ENCODE peak calls at places on chromosomes 12 and 14, in seven cellular contexts. B, T, H, P, I, Z and R are unnamed samples.

GRCh38 chr14:68636597-68636996 is 156.3 kb downstream of the ZFP36L1 start:
- DNase-seq in B (no peak), T (no peak), H (no peak), P (no peak), I (no peak), Z (no peak), R (no peak)

GRCh38 chr12:20342111-20342510 is 26.2 kb upstream of the PDE3A start:
- DNase-seq in B (no peak), T (no peak), H (no peak), P (no peak), I (no peak), Z (peak), R (no peak)

GRCh38 chr14:54773171-54774006 is 129.2 kb downstream of the GCH1 start:
- DNase-seq in B (peak), T (peak), H (peak), P (peak), I (peak), Z (peak), R (peak)

GRCh38 chr12:46153267-46153872 is 115.5 kb downstream of the SLC38A1 start:
- DNase-seq in B (peak), T (peak), H (peak), P (no peak), I (no peak), Z (peak), R (no peak)

GRCh38 chr12:29425722-29426121 is 44.8 kb upstream of the ERGIC2 start:
- DNase-seq in B (no peak), T (peak), H (no peak), P (no peak), I (no peak), Z (no peak), R (no peak)

GRCh38 chr12:128969480-128970055 is 116.3 kb downstream of the GLT1D1 start:
- DNase-seq in B (peak), T (peak), H (peak), P (no peak), I (no peak), Z (peak), R (peak)

GRCh38 chr14:72883963-72884362 is 9.9 kb downstream of the DPF3 start:
- DNase-seq in B (no peak), T (peak), H (no peak), P (no peak), I (peak), Z (peak), R (peak)

GRCh38 chr12:25518512-25518911 is 34.6 kb downstream of the LMNTD1 start:
- DNase-seq in B (no peak), T (no peak), H (no peak), P (no peak), I (no peak), Z (peak), R (no peak)

GRCh38 chr14:93709249-93709648 is 79.0 kb downstream of the PRIMA1 start:
- DNase-seq in B (no peak), T (no peak), H (no peak), P (no peak), I (no peak), Z (no peak), R (no peak)

GRCh38 chr14:53929871-53930685 is 26.5 kb downstream of the BMP4 start:
- DNase-seq in B (peak), T (peak), H (no peak), P (peak), I (no peak), Z (no peak), R (peak)

GRCh38 chr12:5376591-5377207 is 55.2 kb upstream of the NTF3 start:
- DNase-seq in B (peak), T (peak), H (no peak), P (no peak), I (no peak), Z (no peak), R (no peak)

GRCh38 chr12:12909995-12910391 is 18.6 kb downstream of the GPRC5A start:
- DNase-seq in B (no peak), T (no peak), H (no peak), P (no peak), I (no peak), Z (peak), R (no peak)

GRCh38 chr12:77888611-77889010 is 57.9 kb downstream of the NAV3 start:
- DNase-seq in B (no peak), T (peak), H (no peak), P (no peak), I (no peak), Z (peak), R (no peak)

GRCh38 chr12:32257695-32258496 is 141.5 kb upstream of the FGD4 start:
- DNase-seq in B (no peak), T (no peak), H (no peak), P (no peak), I (no peak), Z (no peak), R (no peak)

GRCh38 chr12:95239216-95239615 is 21.6 kb downstream of the VEZT start:
- DNase-seq in B (no peak), T (no peak), H (no peak), P (no peak), I (no peak), Z (no peak), R (no peak)

GRCh38 chr14:21525571-21525970 is 575 bp downstream of the SALL2 start:
- DNase-seq in B (peak), T (no peak), H (peak), P (no peak), I (no peak), Z (peak), R (peak)

GRCh38 chr14:92930737-92931602 is 8.0 kb downstream of the CHGA start:
- DNase-seq in B (no peak), T (no peak), H (no peak), P (no peak), I (no peak), Z (no peak), R (no peak)

GRCh38 chr12:19186722-19187661 is 57.5 kb downstream of the PLEKHA5 start:
- DNase-seq in B (peak), T (peak), H (peak), P (no peak), I (peak), Z (peak), R (no peak)

GRCh38 chr12:2510066-2510465 is 284.7 kb upstream of the FKBP4 start:
- DNase-seq in B (no peak), T (no peak), H (no peak), P (no peak), I (no peak), Z (no peak), R (no peak)

GRCh38 chr14:28671425-28671824 is 95.2 kb upstream of the FOXG1 start:
- DNase-seq in B (peak), T (peak), H (no peak), P (no peak), I (no peak), Z (peak), R (no peak)